ENCODE peak calls at places on chromosomes 3 and 15, in five cellular contexts. V, D, G, P and Z are unnamed samples.

GRCh38 chr15:85137507-85138175 is 156.0 kb downstream of the PDE8A start:
- DNase-seq in V (no peak), P (no peak), D (no peak), G (no peak), Z (no peak)

GRCh38 chr15:38612159-38612863 is 47.7 kb upstream of the RASGRP1 start:
- DNase-seq in D (no peak), G (no peak), P (no peak), V (no peak), Z (no peak)

GRCh38 chr3:138360272-138361192 is 12.2 kb downstream of the MRAS start:
- DNase-seq in D (peak), G (no peak), V (no peak), P (no peak), Z (no peak)

GRCh38 chr15:40249477-40250303 is 10.8 kb downstream of the PAK6 start:
- DNase-seq in G (no peak), D (peak), V (no peak), P (no peak), Z (no peak)

GRCh38 chr3:53169045-53169831 is 8.2 kb downstream of the PRKCD start:
- DNase-seq in V (no peak), G (no peak), D (no peak), P (no peak), Z (no peak)

GRCh38 chr3:114319453-114319852 is 25.6 kb downstream of the TIGIT start:
- DNase-seq in P (no peak), V (no peak), G (no peak), D (no peak), Z (no peak)

GRCh38 chr15:50850003-50850402 is 58.5 kb upstream of the AP4E1 start:
- DNase-seq in D (no peak), V (no peak), G (no peak), P (no peak), Z (no peak)

GRCh38 chr3:155739154-155739553 is 5.7 kb downstream of the PLCH1 start:
- DNase-seq in P (no peak), D (no peak), V (no peak), G (no peak), Z (no peak)

GRCh38 chr15:70539912-70540520 is 223.3 kb downstream of the UACA start:
- DNase-seq in D (no peak), G (no peak), V (no peak), P (no peak), Z (no peak)

GRCh38 chr15:69557340-69558137 is 104.9 kb downstream of the RPLP1 start:
- DNase-seq in D (no peak), V (no peak), G (peak), P (peak), Z (no peak)

GRCh38 chr15:46091860-46092450 is 457.1 kb downstream of the SQOR start:
- DNase-seq in P (no peak), D (no peak), V (no peak), G (no peak), Z (no peak)

GRCh38 chr3:43790060-43790459 is 99.3 kb downstream of the ABHD5 start:
- DNase-seq in V (no peak), G (no peak), P (no peak), D (no peak), Z (no peak)

DNA sequence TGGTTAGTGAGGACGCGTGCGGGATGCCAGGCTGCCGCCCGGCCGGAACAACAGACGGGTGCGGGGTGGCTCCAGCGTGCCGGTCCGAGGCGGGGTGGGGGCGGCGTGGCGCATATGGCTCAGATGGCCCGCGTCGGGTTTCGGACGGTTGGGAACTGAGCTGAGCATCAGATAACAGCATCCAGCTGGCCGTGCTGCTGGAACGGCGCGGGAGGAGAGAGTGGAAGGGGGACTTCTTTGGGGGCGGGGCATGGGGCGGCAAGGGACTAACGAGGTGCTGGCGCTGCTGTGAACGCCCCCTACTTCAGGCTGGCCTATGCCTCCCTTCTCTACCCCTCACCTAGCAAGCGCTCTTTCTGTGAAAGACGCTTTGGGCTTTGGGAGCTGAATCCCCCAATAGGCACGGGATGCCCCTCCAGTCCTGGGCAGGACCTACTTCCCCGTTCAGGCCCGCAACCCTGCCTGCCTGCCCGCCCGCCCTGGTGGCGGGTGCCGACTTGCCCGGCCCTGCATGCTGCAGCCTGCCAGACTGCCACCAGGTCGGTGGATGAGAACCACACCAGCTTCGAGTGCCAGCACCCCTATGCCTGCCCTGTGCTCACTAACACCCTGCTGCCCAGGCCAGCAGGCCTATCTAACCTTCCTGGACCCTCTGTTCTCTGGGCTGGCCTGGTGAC is 541 bp downstream of the INKA1 start:
- DNase-seq in D (no peak), P (no peak), V (peak), G (no peak), Z (peak)
- H3K27ac ChIP-seq in D (peak), P (peak), V (peak), G (peak), Z (peak)

GRCh38 chr3:186772886-186773417 is 10.4 kb upstream of the EIF4A2 start:
- DNase-seq in G (peak), V (no peak), P (peak), D (peak), Z (peak)
- H3K4me3 ChIP-seq in G (peak), V (peak), P (peak), D (peak), Z (peak)

DNA sequence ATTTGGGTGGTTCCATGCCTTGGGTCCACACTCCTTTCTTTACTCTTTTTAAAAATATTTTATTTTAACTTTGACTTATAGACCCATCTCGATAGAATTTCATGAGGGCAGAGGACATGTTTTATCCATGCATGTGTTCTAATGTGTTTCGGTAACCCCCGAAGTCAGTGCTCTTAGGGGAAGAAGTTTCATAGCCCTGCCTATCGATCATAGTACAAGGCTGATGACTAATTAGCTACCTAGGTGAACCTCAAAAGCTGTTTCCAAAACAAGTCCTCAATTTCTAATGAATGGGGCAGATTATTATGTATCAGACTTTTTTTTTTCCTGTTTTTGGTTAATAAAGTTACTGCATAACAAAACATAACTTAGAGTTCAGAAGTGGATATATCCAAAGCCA is 82.0 kb downstream of the MBNL1 start:
- DNase-seq in D (no peak), G (no peak), V (no peak), P (no peak), Z (no peak)
- H3K27ac ChIP-seq in D (no peak), G (no peak), V (no peak), P (no peak), Z (no peak)

GRCh38 chr15:59994855-59995557 is 9.1 kb upstream of the FOXB1 start:
- DNase-seq in V (no peak), P (no peak), G (no peak), D (no peak), Z (no peak)

GRCh38 chr15:59996498-59997041 is 7.5 kb upstream of the FOXB1 start:
- DNase-seq in P (no peak), D (no peak), G (no peak), V (no peak), Z (no peak)

GRCh38 chr15:59993950-59994401 is 10.1 kb upstream of the FOXB1 start:
- DNase-seq in G (no peak), P (no peak), V (no peak), D (no peak), Z (no peak)

GRCh38 chr15:59997070-59997701 is 6.9 kb upstream of the FOXB1 start:
- DNase-seq in D (no peak), P (no peak), V (peak), G (no peak), Z (peak)

DNA sequence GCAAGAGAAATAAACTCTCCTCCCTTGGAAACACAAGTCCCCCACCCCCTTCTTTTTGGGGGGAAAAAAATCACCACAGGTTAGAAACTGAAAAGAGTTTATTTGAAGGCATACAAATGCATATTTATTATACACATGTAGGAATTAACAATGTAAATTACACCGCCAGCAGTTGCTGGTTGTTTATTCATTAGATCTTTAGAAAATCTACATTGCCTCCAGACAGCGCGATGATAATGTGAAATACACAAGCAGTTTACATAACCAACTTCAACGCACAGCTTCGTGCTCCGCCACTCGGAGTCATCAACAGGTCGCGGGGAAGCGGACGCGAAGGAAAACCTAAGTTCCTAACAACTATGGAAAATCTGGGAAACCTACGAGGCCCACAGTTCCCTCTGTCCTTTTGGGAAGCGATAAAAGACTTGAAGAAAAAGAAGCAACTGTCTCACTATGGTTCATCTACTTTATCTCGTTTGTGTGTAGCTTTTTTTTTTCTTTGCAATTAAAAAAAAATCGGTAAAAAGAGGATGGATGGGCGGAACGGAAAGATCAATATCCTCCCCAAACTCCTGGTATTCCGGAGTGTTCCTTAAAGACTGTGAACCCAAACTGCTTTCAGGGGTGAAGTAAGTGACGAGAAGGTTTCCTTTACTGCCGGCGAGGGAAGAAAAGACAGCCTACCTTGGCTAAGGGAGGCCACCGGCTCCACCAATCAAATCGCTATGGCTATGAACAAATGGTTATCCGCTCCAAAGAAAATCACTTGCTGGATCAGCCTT is 8.4 kb upstream of the FOXB1 start:
- DNase-seq in D (no peak), V (no peak), G (no peak), P (no peak), Z (no peak)
- H3K4me3 ChIP-seq in D (no peak), V (no peak), G (no peak), P (no peak), Z (no peak)

DNA sequence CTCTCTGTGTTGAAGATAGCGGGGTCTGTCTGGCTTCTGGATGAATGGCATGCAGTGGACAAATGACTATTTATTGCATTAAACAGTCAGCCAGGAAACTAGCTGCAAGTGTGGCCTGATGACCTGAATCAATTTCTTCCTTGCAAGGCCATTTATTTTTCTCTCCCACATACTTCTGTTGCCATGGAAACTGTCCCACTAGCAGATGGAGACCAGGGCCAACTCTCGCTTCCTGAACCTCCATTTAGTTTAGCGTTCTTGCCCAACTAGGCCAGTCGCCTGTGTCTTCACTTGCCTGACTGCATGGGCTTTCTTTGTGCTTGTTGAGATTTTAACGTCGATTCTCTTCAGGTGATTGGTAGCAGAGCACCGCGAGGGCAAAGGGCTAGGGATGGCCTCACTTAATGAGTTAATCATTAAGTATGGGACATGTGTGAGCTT is 27.6 kb downstream of the LMCD1 start:
- DNase-seq in D (no peak), V (no peak), G (no peak), P (no peak), Z (no peak)
- H3K27ac ChIP-seq in D (peak), V (no peak), G (peak), P (peak), Z (no peak)

GRCh38 chr3:82208002-82208710 is 446.7 kb upstream of the GBE1 start:
- DNase-seq in G (no peak), V (no peak), D (no peak), P (no peak), Z (no peak)
- H3K4me3 ChIP-seq in G (no peak), V (no peak), D (no peak), P (no peak), Z (no peak)

DNA sequence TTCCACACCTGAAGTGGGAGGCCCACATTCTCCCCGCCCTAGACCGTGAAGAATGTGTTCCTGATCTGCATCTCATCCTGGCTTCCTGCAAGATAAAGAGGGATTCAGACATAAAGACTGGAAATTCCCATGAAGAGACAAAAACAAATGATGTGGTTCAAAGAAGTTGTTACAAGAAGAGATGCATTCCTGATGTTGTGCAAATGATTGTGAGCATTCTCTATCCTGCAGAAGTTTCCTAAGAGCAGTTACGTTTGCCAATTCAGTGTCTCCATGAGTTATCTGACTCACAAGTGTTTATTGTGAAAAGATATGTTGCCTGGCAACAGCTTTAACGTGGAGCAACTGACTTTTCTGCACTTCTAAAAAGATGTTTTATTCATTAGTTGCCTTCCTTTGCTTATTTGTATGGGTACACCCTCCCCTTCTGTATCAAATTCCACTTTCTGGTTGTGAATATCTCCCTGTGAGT is 107.8 kb downstream of the ZIC4 start:
- DNase-seq in G (no peak), P (no peak), D (no peak), V (no peak), Z (no peak)
- H3K27ac ChIP-seq in G (no peak), P (no peak), D (no peak), V (no peak), Z (no peak)

DNA sequence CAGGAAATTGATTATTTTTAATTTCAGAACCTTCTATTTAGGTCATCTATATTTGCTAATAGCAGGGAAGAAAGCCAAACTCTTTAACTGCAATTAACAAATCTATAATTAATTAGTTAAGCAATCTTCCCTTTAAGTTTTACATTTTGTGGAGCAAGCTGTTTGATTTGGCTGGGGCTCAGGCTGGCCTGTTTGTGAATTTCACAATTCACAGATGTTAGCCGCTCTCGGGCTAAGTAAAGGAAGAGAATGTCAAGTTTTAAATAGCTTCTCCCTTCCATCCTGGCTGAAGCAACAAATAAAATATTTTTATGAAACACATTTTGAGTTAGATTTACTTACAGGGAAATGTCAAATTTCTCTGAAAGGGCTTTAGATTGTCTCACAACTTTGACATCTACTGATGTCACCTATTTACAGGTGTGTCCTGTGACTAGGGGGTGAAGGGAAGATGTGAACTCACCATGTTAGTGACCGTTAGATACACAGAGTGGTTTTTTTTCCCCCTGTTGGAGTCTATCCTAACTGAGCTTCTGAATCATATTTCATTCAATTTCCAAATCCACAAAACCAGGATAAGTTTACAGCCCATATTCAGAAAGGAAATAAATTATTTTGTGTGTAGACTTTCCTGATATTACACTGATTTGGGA is 1.3 kb upstream of the TP63 start:
- DNase-seq in D (peak), P (peak), V (no peak), G (peak), Z (no peak)
- H3K4me3 ChIP-seq in D (peak), P (no peak), V (no peak), G (no peak), Z (no peak)

GRCh38 chr3:100516232-100516631 is 23.8 kb downstream of the TMEM45A start:
- DNase-seq in G (no peak), P (no peak), D (no peak), V (no peak), Z (no peak)
- H3K27ac ChIP-seq in G (no peak), P (no peak), D (no peak), V (no peak), Z (no peak)

DNA sequence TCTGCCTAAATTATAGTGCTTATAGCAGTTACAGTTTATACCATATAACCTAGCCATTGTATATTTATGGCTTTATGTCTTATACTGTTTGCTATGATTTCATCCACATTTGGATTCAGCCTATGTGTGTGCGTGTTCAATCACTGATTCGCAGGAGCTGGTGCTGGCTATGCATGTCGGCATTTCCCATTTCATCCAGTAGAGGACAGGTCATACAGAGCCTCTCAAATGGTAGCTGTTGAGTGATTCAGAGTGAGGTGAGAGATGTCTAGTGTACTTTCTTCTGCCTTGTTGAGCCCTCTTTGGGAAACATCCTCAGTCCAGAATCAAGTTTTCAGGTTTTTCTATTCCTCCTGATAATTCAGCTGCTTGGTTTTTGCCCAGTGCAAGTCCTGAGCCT is 76.1 kb downstream of the FRMD4B start:
- DNase-seq in D (no peak), P (no peak), V (no peak), G (no peak), Z (no peak)
- H3K4me3 ChIP-seq in D (no peak), P (no peak), V (no peak), G (no peak), Z (no peak)